ENCODE peak calls at places on chromosomes 4 and X, in six cellular contexts. One of them, this sample, is unnamed.

GRCh38 chr4:34766935-34767859 is 1477.1 kb downstream of the ARAP2 start:
- DNase-seq in GM12891: no peak
- DNase-seq in SK-N-SH: no peak
- DNase-seq in HepG2: no peak
- DNase-seq in K562: no peak
- DNase-seq in GM12878: no peak
- DNase-seq in this sample: no peak

GRCh38 chr4:145481164-145481941 is at the start of gene SMAD1:
- DNase-seq in GM12891: peak; percentile 43
- DNase-seq in SK-N-SH: peak; percentile 88
- DNase-seq in HepG2: peak; percentile 53
- DNase-seq in K562: peak; percentile 6
- DNase-seq in GM12878: no peak
- DNase-seq in this sample: peak; percentile 77

GRCh38 chrX:38038501-38038900 is 32.1 kb downstream of the SYTL5 start:
- DNase-seq in GM12891: no peak
- DNase-seq in SK-N-SH: no peak
- DNase-seq in HepG2: no peak
- DNase-seq in K562: no peak
- DNase-seq in GM12878: peak; percentile 31
- DNase-seq in this sample: no peak

GRCh38 chr4:138241281-138242075 is 671 bp downstream of the SLC7A11 start:
- DNase-seq in GM12891: no peak
- DNase-seq in SK-N-SH: no peak
- DNase-seq in HepG2: no peak
- DNase-seq in K562: peak; percentile 71
- DNase-seq in GM12878: no peak
- DNase-seq in this sample: no peak

GRCh38 chr4:109009909-109010308 is 247.1 kb upstream of the ETNPPL start:
- DNase-seq in GM12891: no peak
- DNase-seq in SK-N-SH: peak; percentile 20
- DNase-seq in HepG2: no peak
- DNase-seq in K562: no peak
- DNase-seq in GM12878: no peak
- DNase-seq in this sample: no peak

GRCh38 chr4:161869511-161869910 is 294.3 kb downstream of the FSTL5 start:
- DNase-seq in GM12891: no peak
- DNase-seq in SK-N-SH: no peak
- DNase-seq in HepG2: no peak
- DNase-seq in K562: no peak
- DNase-seq in GM12878: no peak
- DNase-seq in this sample: no peak

GRCh38 chr4:10099521-10100325 is 16.9 kb downstream of the WDR1 start:
- DNase-seq in GM12891: no peak
- DNase-seq in SK-N-SH: no peak
- DNase-seq in HepG2: no peak
- DNase-seq in K562: no peak
- DNase-seq in GM12878: no peak
- DNase-seq in this sample: no peak

GRCh38 chr4:108878781-108879180 is 115.9 kb upstream of the ETNPPL start:
- DNase-seq in GM12891: no peak
- DNase-seq in SK-N-SH: no peak
- DNase-seq in HepG2: no peak
- DNase-seq in K562: no peak
- DNase-seq in GM12878: no peak
- DNase-seq in this sample: no peak

GRCh38 chr4:108107729-108108382 is 60.9 kb downstream of the LEF1 start:
- DNase-seq in GM12891: no peak
- DNase-seq in SK-N-SH: no peak
- DNase-seq in HepG2: no peak
- DNase-seq in K562: peak; percentile 49
- DNase-seq in GM12878: no peak
- DNase-seq in this sample: no peak

GRCh38 chrX:68989865-68990606 is 161.2 kb downstream of the EFNB1 start:
- DNase-seq in GM12891: no peak
- DNase-seq in SK-N-SH: peak; percentile 44
- DNase-seq in HepG2: no peak
- DNase-seq in K562: no peak
- DNase-seq in GM12878: no peak
- DNase-seq in this sample: peak; percentile 29

GRCh38 chr4:121711263-121712000 is 14.7 kb upstream of the ANXA5 start:
- DNase-seq in GM12891: no peak
- DNase-seq in SK-N-SH: peak; percentile 65
- DNase-seq in HepG2: peak; percentile 70
- DNase-seq in K562: peak; percentile 91
- DNase-seq in GM12878: no peak
- DNase-seq in this sample: peak; percentile 84

GRCh38 chrX:124113799-124114600 is 152.5 kb downstream of the STAG2 start:
- DNase-seq in GM12891: no peak
- DNase-seq in SK-N-SH: no peak
- DNase-seq in HepG2: no peak
- DNase-seq in K562: no peak
- DNase-seq in GM12878: no peak
- DNase-seq in this sample: no peak

GRCh38 chrX:47502591-47503222 is 19.7 kb upstream of the ZNF41 start:
- DNase-seq in GM12891: no peak
- DNase-seq in SK-N-SH: no peak
- DNase-seq in HepG2: no peak
- DNase-seq in K562: no peak
- DNase-seq in GM12878: no peak
- DNase-seq in this sample: no peak

GRCh38 chr4:173214661-173215060 is 46.0 kb downstream of the GALNT7 start:
- DNase-seq in GM12891: no peak
- DNase-seq in SK-N-SH: no peak
- DNase-seq in HepG2: no peak
- DNase-seq in K562: no peak
- DNase-seq in GM12878: no peak
- DNase-seq in this sample: no peak

GRCh38 chrX:107000013-107000515 is at the start of gene MORC4:
- DNase-seq in GM12891: peak; percentile 16
- DNase-seq in SK-N-SH: peak; percentile 79
- DNase-seq in HepG2: peak; percentile 65
- DNase-seq in K562: peak; percentile 24
- DNase-seq in GM12878: no peak
- DNase-seq in this sample: peak; percentile 58

GRCh38 chrX:155871934-155872333 is 9.2 kb upstream of the VAMP7 start:
- DNase-seq in GM12891: no peak
- DNase-seq in SK-N-SH: no peak
- DNase-seq in HepG2: no peak
- DNase-seq in K562: no peak
- DNase-seq in GM12878: no peak
- DNase-seq in this sample: no peak

GRCh38 chr4:180285796-180286195 is 1957.4 kb upstream of the TENM3 start:
- DNase-seq in GM12891: no peak
- DNase-seq in SK-N-SH: no peak
- DNase-seq in HepG2: no peak
- DNase-seq in K562: no peak
- DNase-seq in GM12878: peak; percentile 34
- DNase-seq in this sample: no peak

GRCh38 chr4:173448557-173448918 is 49.6 kb upstream of the SCRG1 start:
- DNase-seq in GM12891: no peak
- DNase-seq in SK-N-SH: no peak
- DNase-seq in HepG2: no peak
- DNase-seq in K562: no peak
- DNase-seq in GM12878: no peak
- DNase-seq in this sample: no peak

GRCh38 chrX:40078489-40079288 is 19.1 kb downstream of the BCOR start:
- DNase-seq in GM12891: no peak
- DNase-seq in SK-N-SH: no peak
- DNase-seq in HepG2: no peak
- DNase-seq in K562: no peak
- DNase-seq in GM12878: no peak
- DNase-seq in this sample: no peak
- TF ChIP-seq TAF1 in GM12891: no peak
- TF ChIP-seq TAF1 in SK-N-SH: no peak
- TF ChIP-seq TAF1 in HepG2: no peak
- TF ChIP-seq TAF1 in K562: no peak
- TF ChIP-seq TAF1 in GM12878: no peak
- TF ChIP-seq TAF1 in this sample: no peak

DNA sequence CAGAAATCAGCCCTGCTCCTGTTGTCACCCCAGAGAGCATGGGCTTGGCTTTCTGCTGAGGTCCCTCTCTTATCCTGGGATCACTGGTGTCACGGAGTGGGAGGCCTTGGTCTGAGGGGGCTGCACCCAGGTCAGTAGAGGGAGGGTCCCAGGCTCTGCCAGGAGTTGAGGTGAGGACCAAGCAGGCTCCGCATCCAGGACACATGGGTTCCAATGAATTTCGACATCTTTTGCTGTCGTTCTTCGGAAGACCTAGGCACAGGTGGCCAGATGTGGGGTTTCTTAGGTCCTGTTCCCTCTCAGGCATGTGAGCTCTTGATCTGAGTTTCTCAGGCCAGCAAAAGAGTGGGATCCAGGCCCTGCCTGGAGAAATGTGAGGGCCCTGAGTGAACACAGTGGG is 10.0 kb downstream of the MAGEA4 start:
- DNase-seq in GM12891: no peak
- DNase-seq in SK-N-SH: no peak
- DNase-seq in HepG2: no peak
- DNase-seq in K562: no peak
- DNase-seq in GM12878: no peak
- DNase-seq in this sample: no peak
- TF ChIP-seq TAF1 in GM12891: no peak
- TF ChIP-seq TAF1 in SK-N-SH: no peak
- TF ChIP-seq TAF1 in HepG2: no peak
- TF ChIP-seq TAF1 in K562: no peak
- TF ChIP-seq TAF1 in GM12878: no peak
- TF ChIP-seq TAF1 in this sample: no peak

DNA sequence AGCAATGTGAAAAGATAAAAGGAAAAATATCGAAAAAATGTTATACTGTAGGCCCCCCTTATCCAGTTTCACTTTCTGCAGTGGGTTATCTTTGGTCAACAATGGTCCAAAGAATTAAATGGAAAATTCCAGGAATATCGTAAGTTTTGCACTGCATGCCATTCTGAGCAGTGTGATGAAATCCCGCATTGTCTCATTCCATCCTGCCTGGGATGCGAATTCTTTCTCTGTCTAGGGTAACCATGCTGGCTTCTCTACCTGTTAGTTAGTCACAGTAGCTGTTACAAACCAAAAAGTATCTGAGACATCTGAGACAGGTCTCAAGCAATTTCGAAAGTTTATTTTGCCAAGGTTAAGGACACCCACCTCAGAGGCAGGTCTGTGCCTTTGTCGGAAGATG is 170.3 kb downstream of the COX18 start:
- DNase-seq in GM12891: no peak
- DNase-seq in SK-N-SH: no peak
- DNase-seq in HepG2: peak; percentile 67
- DNase-seq in K562: no peak
- DNase-seq in GM12878: no peak
- DNase-seq in this sample: no peak
- TF ChIP-seq TAF1 in GM12891: no peak
- TF ChIP-seq TAF1 in SK-N-SH: no peak
- TF ChIP-seq TAF1 in HepG2: no peak
- TF ChIP-seq TAF1 in K562: no peak
- TF ChIP-seq TAF1 in GM12878: no peak
- TF ChIP-seq TAF1 in this sample: no peak

GRCh38 chr4:2535386-2536192 is 858 bp upstream of the FAM193A start:
- DNase-seq in GM12891: no peak
- DNase-seq in SK-N-SH: peak; percentile 79
- DNase-seq in HepG2: peak; percentile 42
- DNase-seq in K562: peak; percentile 43
- DNase-seq in GM12878: no peak
- DNase-seq in this sample: peak; percentile 80
- TF ChIP-seq TAF1 in GM12891: no peak
- TF ChIP-seq TAF1 in SK-N-SH: no peak
- TF ChIP-seq TAF1 in HepG2: peak; percentile 83
- TF ChIP-seq TAF1 in K562: peak; percentile 48
- TF ChIP-seq TAF1 in GM12878: peak; percentile 13
- TF ChIP-seq TAF1 in this sample: peak; percentile 40

GRCh38 chrX:1391370-1391706 is 575 bp downstream of the SLC25A6 start:
- DNase-seq in GM12891: peak; percentile 93
- DNase-seq in SK-N-SH: peak; percentile 97
- DNase-seq in HepG2: peak; percentile 79
- DNase-seq in K562: peak; percentile 87
- DNase-seq in GM12878: peak; percentile 69
- DNase-seq in this sample: peak; percentile 73
- TF ChIP-seq TAF1 in GM12891: no peak
- TF ChIP-seq TAF1 in SK-N-SH: no peak
- TF ChIP-seq TAF1 in HepG2: no peak
- TF ChIP-seq TAF1 in K562: no peak
- TF ChIP-seq TAF1 in GM12878: no peak
- TF ChIP-seq TAF1 in this sample: no peak

GRCh38 chr4:25030283-25031076 is at the start of gene LGI2:
- DNase-seq in GM12891: peak; percentile 30
- DNase-seq in SK-N-SH: peak; percentile 79
- DNase-seq in HepG2: no peak
- DNase-seq in K562: no peak
- DNase-seq in GM12878: no peak
- DNase-seq in this sample: no peak
- TF ChIP-seq TAF1 in GM12891: no peak
- TF ChIP-seq TAF1 in SK-N-SH: no peak
- TF ChIP-seq TAF1 in HepG2: no peak
- TF ChIP-seq TAF1 in K562: no peak
- TF ChIP-seq TAF1 in GM12878: no peak
- TF ChIP-seq TAF1 in this sample: no peak

GRCh38 chrX:154596290-154596929 is 11.5 kb downstream of the CTAG1A start:
- DNase-seq in GM12891: no peak
- DNase-seq in SK-N-SH: no peak
- DNase-seq in HepG2: no peak
- DNase-seq in K562: no peak
- DNase-seq in GM12878: no peak
- DNase-seq in this sample: peak; percentile 53
- TF ChIP-seq TAF1 in GM12891: no peak
- TF ChIP-seq TAF1 in SK-N-SH: no peak
- TF ChIP-seq TAF1 in HepG2: no peak
- TF ChIP-seq TAF1 in K562: no peak
- TF ChIP-seq TAF1 in GM12878: no peak
- TF ChIP-seq TAF1 in this sample: no peak